ENCODE peak calls at places on chromosomes 4 and X, in eight cellular contexts. Q is Right ventricle myocardium superior; Z is activated T-helper 1 cell treated with anti-CD3 and anti-CD28 coated beads, Interleukin-2, amount 50 U/mL, for 16 hours; M is kidney epithelial cell; A is activated CD4-positive, CD25-positive, alpha-beta regulatory T cell treated with anti-CD3 and anti-CD28 coated beads, Interleukin-2, amount 50 U/mL, for 72 hours; D is T-helper 1 cell; T is small intestine; L is lower lobe of right lung. X is an unnamed sample.

GRCh38 chr4:10619220-10619619 is 65.3 kb downstream of the CLNK start:
- DNase-seq in M (no peak), T (no peak), Q (no peak), Z (no peak), A (no peak), D (no peak), L (no peak), X (no peak)

GRCh38 chr4:185128272-185129119 is 14.6 kb upstream of the SLC25A4 start:
- DNase-seq in Z (no peak), Q (peak), L (peak), T (no peak), M (no peak), A (no peak), D (peak), X (no peak)

GRCh38 chr4:3872834-3873313 is 106.7 kb downstream of the ADRA2C start:
- DNase-seq in D (no peak), T (no peak), Z (no peak), M (no peak), Q (no peak), L (no peak), A (no peak), X (no peak)

GRCh38 chr4:118969359-118969758 is 80.7 kb downstream of the SYNPO2 start:
- DNase-seq in T (peak), L (no peak), Q (peak), D (no peak), Z (no peak), A (no peak), M (no peak), X (no peak)

GRCh38 chr4:159273126-159273438 is 170.2 kb downstream of the RAPGEF2 start:
- DNase-seq in Z (no peak), T (peak), L (no peak), M (no peak), Q (no peak), A (no peak), D (no peak), X (no peak)

GRCh38 chrX:131675596-131676194 is 131.8 kb downstream of the OR13H1 start:
- DNase-seq in D (no peak), A (no peak), Q (no peak), T (no peak), L (no peak), M (no peak), Z (no peak), X (no peak)

GRCh38 chr4:121712001-121712655 is 15.3 kb upstream of the ANXA5 start:
- DNase-seq in L (no peak), D (no peak), M (no peak), Z (no peak), Q (no peak), T (no peak), A (no peak), X (no peak)

GRCh38 chr4:6109842-6110560 is 90.3 kb downstream of the JAKMIP1 start:
- DNase-seq in A (no peak), L (no peak), Q (no peak), D (no peak), M (no peak), T (peak), Z (no peak), X (no peak)

GRCh38 chr4:110787109-110787508 is 164.2 kb upstream of the PITX2 start:
- DNase-seq in Q (no peak), A (no peak), Z (no peak), M (no peak), L (no peak), T (no peak), D (no peak), X (no peak)

X was measured in effector memory CD4-positive, alpha-beta T cell.